ENCODE peak calls at places on chromosomes 6 and 20, in eight cellular contexts. One of them, this sample, is unnamed.

GRCh38 chr6:75429304-75429703 is 64.3 kb downstream of the FILIP1 start:
- DNase-seq in GM20000: no peak
- DNase-seq in A673: no peak
- DNase-seq in A549: no peak
- DNase-seq in brain microvascular endothelial cell: no peak
- DNase-seq in NB4: no peak
- DNase-seq in esophagus squamous epithelium: no peak
- DNase-seq in Caco-2: no peak
- DNase-seq in this sample: no peak

GRCh38 chr6:39263299-39264037 is 34.2 kb upstream of the KCNK5 start:
- DNase-seq in NB4: peak; percentile 79
- DNase-seq in esophagus squamous epithelium: no peak
- DNase-seq in GM20000: no peak
- DNase-seq in Caco-2: no peak
- DNase-seq in A549: no peak
- DNase-seq in A673: no peak
- DNase-seq in brain microvascular endothelial cell: no peak
- DNase-seq in this sample: no peak

GRCh38 chr6:5249451-5250122 is 11.2 kb downstream of the LYRM4 start:
- DNase-seq in brain microvascular endothelial cell: no peak
- DNase-seq in esophagus squamous epithelium: no peak
- DNase-seq in Caco-2: no peak
- DNase-seq in A673: no peak
- DNase-seq in A549: no peak
- DNase-seq in NB4: no peak
- DNase-seq in GM20000: no peak
- DNase-seq in this sample: no peak

GRCh38 chr6:36755435-36756348 is 58.1 kb downstream of the RAB44 start:
- DNase-seq in GM20000: peak; percentile 72
- DNase-seq in brain microvascular endothelial cell: peak; percentile 64
- DNase-seq in esophagus squamous epithelium: no peak
- DNase-seq in A673: no peak
- DNase-seq in NB4: peak; percentile 87
- DNase-seq in Caco-2: no peak
- DNase-seq in A549: peak; percentile 25
- DNase-seq in this sample: no peak

GRCh38 chr6:158475344-158476302 is 84.3 kb upstream of the TMEM181 start:
- DNase-seq in A673: peak; percentile 90
- DNase-seq in GM20000: peak; percentile 85
- DNase-seq in esophagus squamous epithelium: no peak
- DNase-seq in brain microvascular endothelial cell: peak; percentile 38
- DNase-seq in A549: peak; percentile 45
- DNase-seq in NB4: peak; percentile 27
- DNase-seq in Caco-2: peak; percentile 87
- DNase-seq in this sample: no peak

GRCh38 chr6:2945069-2945452 is 26.3 kb downstream of the SERPINB6 start:
- DNase-seq in GM20000: no peak
- DNase-seq in esophagus squamous epithelium: no peak
- DNase-seq in Caco-2: no peak
- DNase-seq in A549: no peak
- DNase-seq in brain microvascular endothelial cell: no peak
- DNase-seq in NB4: no peak
- DNase-seq in A673: no peak
- DNase-seq in this sample: no peak

GRCh38 chr6:142218441-142218840 is 71.4 kb downstream of the VTA1 start:
- DNase-seq in GM20000: no peak
- DNase-seq in NB4: no peak
- DNase-seq in Caco-2: no peak
- DNase-seq in A673: no peak
- DNase-seq in brain microvascular endothelial cell: no peak
- DNase-seq in A549: no peak
- DNase-seq in esophagus squamous epithelium: no peak
- DNase-seq in this sample: no peak

GRCh38 chr20:19888269-19888669 is 128.9 kb upstream of the NAA20 start:
- DNase-seq in GM20000: no peak
- DNase-seq in Caco-2: no peak
- DNase-seq in A673: no peak
- DNase-seq in NB4: no peak
- DNase-seq in esophagus squamous epithelium: no peak
- DNase-seq in A549: no peak
- DNase-seq in brain microvascular endothelial cell: no peak
- DNase-seq in this sample: no peak

GRCh38 chr6:33249732-33250625 is 21.7 kb downstream of the VPS52 start:
- DNase-seq in NB4: peak; percentile 58
- DNase-seq in GM20000: peak; percentile 1
- DNase-seq in A673: no peak
- DNase-seq in esophagus squamous epithelium: no peak
- DNase-seq in brain microvascular endothelial cell: peak; percentile 81
- DNase-seq in A549: no peak
- DNase-seq in Caco-2: no peak
- DNase-seq in this sample: peak; percentile 65

GRCh38 chr6:158687507-158687906 is 37.7 kb downstream of the SYTL3 start:
- DNase-seq in NB4: no peak
- DNase-seq in A549: no peak
- DNase-seq in Caco-2: no peak
- DNase-seq in GM20000: no peak
- DNase-seq in A673: no peak
- DNase-seq in esophagus squamous epithelium: no peak
- DNase-seq in brain microvascular endothelial cell: no peak
- DNase-seq in this sample: no peak

GRCh38 chr20:36742558-36742957 is 3.3 kb downstream of the NDRG3 start:
- DNase-seq in GM20000: no peak
- DNase-seq in A549: no peak
- DNase-seq in A673: no peak
- DNase-seq in brain microvascular endothelial cell: no peak
- DNase-seq in esophagus squamous epithelium: no peak
- DNase-seq in NB4: no peak
- DNase-seq in Caco-2: no peak
- DNase-seq in this sample: no peak

GRCh38 chr20:59018817-59019216 is 412 bp upstream of the TUBB1 start:
- DNase-seq in esophagus squamous epithelium: no peak
- DNase-seq in GM20000: no peak
- DNase-seq in A673: no peak
- DNase-seq in brain microvascular endothelial cell: no peak
- DNase-seq in A549: no peak
- DNase-seq in Caco-2: no peak
- DNase-seq in NB4: no peak
- DNase-seq in this sample: peak; percentile 6

GRCh38 chr20:24777746-24778145 is 171.3 kb upstream of the CST7 start:
- DNase-seq in brain microvascular endothelial cell: no peak
- DNase-seq in NB4: no peak
- DNase-seq in A673: no peak
- DNase-seq in Caco-2: peak; percentile 10
- DNase-seq in esophagus squamous epithelium: no peak
- DNase-seq in A549: no peak
- DNase-seq in GM20000: no peak
- DNase-seq in this sample: no peak

GRCh38 chr6:36845233-36845632 is 6.0 kb upstream of the CPNE5 start:
- DNase-seq in Caco-2: no peak
- DNase-seq in esophagus squamous epithelium: no peak
- DNase-seq in brain microvascular endothelial cell: no peak
- DNase-seq in A673: no peak
- DNase-seq in NB4: no peak
- DNase-seq in A549: no peak
- DNase-seq in GM20000: no peak
- DNase-seq in this sample: no peak

GRCh38 chr20:36394340-36394965 is 88.3 kb downstream of the DLGAP4 start:
- DNase-seq in A549: no peak
- DNase-seq in A673: no peak
- DNase-seq in NB4: no peak
- DNase-seq in brain microvascular endothelial cell: no peak
- DNase-seq in Caco-2: no peak
- DNase-seq in esophagus squamous epithelium: no peak
- DNase-seq in GM20000: no peak
- DNase-seq in this sample: no peak

GRCh38 chr6:166268431-166268830 is 39.8 kb downstream of the PRR18 start:
- DNase-seq in A549: no peak
- DNase-seq in Caco-2: no peak
- DNase-seq in NB4: no peak
- DNase-seq in GM20000: no peak
- DNase-seq in esophagus squamous epithelium: no peak
- DNase-seq in brain microvascular endothelial cell: no peak
- DNase-seq in A673: no peak
- DNase-seq in this sample: no peak

GRCh38 chr6:136586295-136586694 is 36.1 kb upstream of the MAP7 start:
- DNase-seq in NB4: no peak
- DNase-seq in brain microvascular endothelial cell: peak; percentile 91
- DNase-seq in GM20000: no peak
- DNase-seq in esophagus squamous epithelium: no peak
- DNase-seq in Caco-2: no peak
- DNase-seq in A673: no peak
- DNase-seq in A549: peak; percentile 28
- DNase-seq in this sample: no peak

DNA sequence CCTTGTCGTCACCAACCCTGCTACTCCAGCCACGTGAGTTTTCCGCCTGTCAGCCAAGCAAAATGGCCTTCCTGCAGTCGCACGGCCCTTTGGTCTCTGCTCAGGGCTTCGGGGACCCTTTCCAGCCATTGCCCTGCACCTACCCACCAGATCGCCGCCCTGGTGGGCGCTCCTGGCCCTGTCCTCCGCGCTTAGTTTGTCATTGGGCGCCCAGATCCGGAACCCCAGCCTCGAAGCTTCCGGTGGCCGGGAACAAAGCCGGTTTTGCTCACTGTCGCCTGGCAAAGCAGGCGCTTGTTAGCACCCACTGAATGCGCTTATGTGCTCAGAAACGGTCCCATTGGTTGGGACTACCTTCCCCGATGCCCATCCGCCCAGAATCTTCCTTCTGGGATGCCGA is 536 bp downstream of the ZFP57 start:
- DNase-seq in GM20000: no peak
- DNase-seq in NB4: no peak
- DNase-seq in Caco-2: no peak
- DNase-seq in A549: no peak
- DNase-seq in A673: no peak
- DNase-seq in brain microvascular endothelial cell: no peak
- DNase-seq in esophagus squamous epithelium: no peak
- DNase-seq in this sample: no peak
- TF ChIP-seq CTCF in GM20000: no peak
- TF ChIP-seq CTCF in NB4: no peak
- TF ChIP-seq CTCF in Caco-2: no peak
- TF ChIP-seq CTCF in A549: no peak
- TF ChIP-seq CTCF in A673: no peak
- TF ChIP-seq CTCF in brain microvascular endothelial cell: no peak
- TF ChIP-seq CTCF in esophagus squamous epithelium: no peak
- TF ChIP-seq CTCF in this sample: no peak

GRCh38 chr6:13228264-13229204 is 99.8 kb downstream of the TBC1D7 start:
- DNase-seq in NB4: no peak
- DNase-seq in esophagus squamous epithelium: no peak
- DNase-seq in GM20000: no peak
- DNase-seq in Caco-2: no peak
- DNase-seq in A673: no peak
- DNase-seq in A549: no peak
- DNase-seq in brain microvascular endothelial cell: no peak
- DNase-seq in this sample: no peak

GRCh38 chr6:13234130-13234529 is 94.2 kb downstream of the TBC1D7 start:
- DNase-seq in esophagus squamous epithelium: no peak
- DNase-seq in NB4: no peak
- DNase-seq in A549: no peak
- DNase-seq in A673: no peak
- DNase-seq in brain microvascular endothelial cell: no peak
- DNase-seq in Caco-2: no peak
- DNase-seq in GM20000: no peak
- DNase-seq in this sample: no peak

GRCh38 chr6:13233106-13233505 is 95.2 kb downstream of the TBC1D7 start:
- DNase-seq in Caco-2: no peak
- DNase-seq in GM20000: no peak
- DNase-seq in A673: no peak
- DNase-seq in esophagus squamous epithelium: no peak
- DNase-seq in A549: no peak
- DNase-seq in NB4: no peak
- DNase-seq in brain microvascular endothelial cell: no peak
- DNase-seq in this sample: no peak

GRCh38 chr6:13226071-13226470 is 102.3 kb downstream of the TBC1D7 start:
- DNase-seq in esophagus squamous epithelium: no peak
- DNase-seq in A673: peak; percentile 54
- DNase-seq in brain microvascular endothelial cell: no peak
- DNase-seq in Caco-2: no peak
- DNase-seq in GM20000: no peak
- DNase-seq in NB4: no peak
- DNase-seq in A549: no peak
- DNase-seq in this sample: no peak

DNA sequence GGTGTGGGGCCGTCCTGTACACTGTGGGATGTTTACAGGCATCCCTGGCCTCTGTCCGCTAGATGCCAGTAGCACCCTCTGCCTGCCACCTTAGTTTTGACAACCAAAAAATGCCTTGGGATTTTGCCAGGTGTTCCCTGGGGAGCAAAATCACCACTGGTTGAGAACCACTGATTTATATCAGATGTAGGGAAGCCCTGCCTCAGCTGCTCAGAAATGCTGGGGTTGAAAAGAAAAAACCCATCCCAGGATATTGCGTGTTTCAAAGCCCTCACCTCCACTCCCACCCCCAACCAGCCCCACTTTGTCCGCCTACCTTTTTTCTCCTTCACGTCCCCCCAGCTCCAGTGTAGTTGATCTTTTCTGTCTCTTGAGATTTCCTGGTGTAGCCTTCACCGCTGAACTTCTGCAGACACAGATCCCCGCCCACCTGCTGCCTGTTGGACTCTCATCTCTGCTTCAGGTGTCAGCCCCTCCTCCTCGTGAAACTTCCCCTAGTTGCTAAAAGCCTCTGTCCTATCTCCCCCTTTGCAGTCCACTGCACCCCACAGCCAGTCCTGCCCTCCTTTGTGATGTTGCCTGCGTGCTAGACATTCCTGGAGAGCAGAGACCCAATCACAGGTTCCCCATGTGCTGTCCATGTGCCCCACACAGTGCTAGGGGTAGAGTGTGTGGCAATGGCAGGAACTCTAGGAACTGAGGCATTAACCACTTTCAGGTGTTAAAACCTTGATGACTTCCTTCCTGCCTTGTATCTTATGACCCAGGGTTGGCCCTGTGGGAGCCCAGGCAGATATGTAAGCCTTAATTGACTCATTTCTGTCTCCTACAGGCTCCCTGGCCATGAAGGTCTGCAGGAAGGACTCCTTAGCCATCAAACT is 98.9 kb downstream of the TBC1D7 start:
- DNase-seq in A549: peak; percentile 32
- DNase-seq in GM20000: peak; percentile 70
- DNase-seq in NB4: no peak
- DNase-seq in A673: peak; percentile 82
- DNase-seq in Caco-2: no peak
- DNase-seq in esophagus squamous epithelium: no peak
- DNase-seq in brain microvascular endothelial cell: peak; percentile 2
- DNase-seq in this sample: no peak
- TF ChIP-seq CTCF in A549: peak; percentile 37
- TF ChIP-seq CTCF in GM20000: no peak
- TF ChIP-seq CTCF in NB4: no peak
- TF ChIP-seq CTCF in A673: peak; percentile 68
- TF ChIP-seq CTCF in Caco-2: peak; percentile 28
- TF ChIP-seq CTCF in esophagus squamous epithelium: no peak
- TF ChIP-seq CTCF in brain microvascular endothelial cell: no peak
- TF ChIP-seq CTCF in this sample: no peak

GRCh38 chr6:51494342-51494741 is 593.1 kb downstream of the PKHD1 start:
- DNase-seq in A673: no peak
- DNase-seq in Caco-2: no peak
- DNase-seq in brain microvascular endothelial cell: no peak
- DNase-seq in GM20000: no peak
- DNase-seq in NB4: no peak
- DNase-seq in A549: no peak
- DNase-seq in esophagus squamous epithelium: no peak
- DNase-seq in this sample: no peak
- TF ChIP-seq CTCF in A673: peak; percentile 34
- TF ChIP-seq CTCF in Caco-2: no peak
- TF ChIP-seq CTCF in brain microvascular endothelial cell: peak; percentile 38
- TF ChIP-seq CTCF in GM20000: no peak
- TF ChIP-seq CTCF in NB4: no peak
- TF ChIP-seq CTCF in A549: no peak
- TF ChIP-seq CTCF in esophagus squamous epithelium: peak; percentile 67
- TF ChIP-seq CTCF in this sample: peak; percentile 64

GRCh38 chr20:51514836-51515235 is 27.7 kb downstream of the NFATC2 start:
- DNase-seq in brain microvascular endothelial cell: no peak
- DNase-seq in Caco-2: no peak
- DNase-seq in GM20000: no peak
- DNase-seq in esophagus squamous epithelium: no peak
- DNase-seq in A673: no peak
- DNase-seq in A549: no peak
- DNase-seq in NB4: no peak
- DNase-seq in this sample: no peak
- TF ChIP-seq CTCF in brain microvascular endothelial cell: no peak
- TF ChIP-seq CTCF in Caco-2: no peak
- TF ChIP-seq CTCF in GM20000: no peak
- TF ChIP-seq CTCF in esophagus squamous epithelium: no peak
- TF ChIP-seq CTCF in A673: no peak
- TF ChIP-seq CTCF in A549: no peak
- TF ChIP-seq CTCF in NB4: no peak
- TF ChIP-seq CTCF in this sample: no peak

This sample was measured in glutamatergic neuron.